ENCODE peak calls at places on chromosomes 2 and 18, in nine cellular contexts. U, M, A, F, I, Q, X, V and Z are unnamed samples.

GRCh38 chr2:218234487-218234886 is 17.5 kb downstream of the ARPC2 start:
- DNase-seq in F (no peak), X (no peak), I (no peak), V (no peak), Q (no peak), A (no peak), U (no peak), M (no peak), Z (no peak)

GRCh38 chr18:21004721-21005120 is 106.9 kb downstream of the ROCK1 start:
- DNase-seq in A (peak; percentile 44), M (no peak), I (peak; percentile 34), V (no peak), X (no peak), F (no peak), U (peak; percentile 73), Q (no peak), Z (peak; percentile 16)

GRCh38 chr2:15223887-15224286 is 337.2 kb downstream of the NBAS start:
- DNase-seq in A (peak; percentile 73), X (no peak), I (no peak), M (no peak), U (peak; percentile 81), Q (no peak), F (no peak), V (no peak), Z (no peak)

GRCh38 chr2:167509585-167509984 is 621.3 kb downstream of the XIRP2 start:
- DNase-seq in V (no peak), F (no peak), X (no peak), U (peak; percentile 23), I (no peak), A (peak; percentile 2), Q (peak; percentile 41), M (peak; percentile 5), Z (no peak)

GRCh38 chr18:49839012-49839411 is 25.7 kb upstream of the ACAA2 start:
- DNase-seq in V (no peak), F (no peak), U (peak; percentile 92), X (no peak), Q (no peak), M (no peak), A (peak; percentile 31), I (no peak), Z (no peak)

GRCh38 chr2:127153691-127154158 is 46.8 kb upstream of the BIN1 start:
- DNase-seq in M (no peak), V (peak; percentile 45), I (no peak), F (no peak), A (peak; percentile 83), X (no peak), Q (no peak), U (peak; percentile 97), Z (no peak)

GRCh38 chr2:49248506-49248905 is 94.2 kb upstream of the FSHR start:
- DNase-seq in I (no peak), X (no peak), U (peak; percentile 82), M (no peak), F (no peak), A (peak; percentile 65), V (no peak), Q (no peak), Z (no peak)

GRCh38 chr18:39571511-39571910 is 2005.9 kb upstream of the CELF4 start:
- DNase-seq in M (peak; percentile 45), V (no peak), F (no peak), I (peak; percentile 56), U (peak; percentile 7), Q (peak; percentile 33), X (no peak), A (peak; percentile 18), Z (no peak)

GRCh38 chr2:168465594-168465993 is 9.5 kb downstream of the CERS6 start:
- DNase-seq in M (no peak), X (no peak), V (no peak), U (no peak), F (no peak), I (no peak), A (no peak), Q (no peak), Z (no peak)